ENCODE peak calls at places on chromosomes 12 and 14, in five cellular contexts. Y is 8988T, Q is cardiac fibroblast, M is IMR-90, K is T47D. E is an unnamed sample.

GRCh38 chr14:104805326-104805678 is 4.4 kb downstream of the ZBTB42 start:
- DNase-seq in Q (peak), Y (no peak), K (peak), M (peak), E (no peak)

GRCh38 chr12:64147860-64148259 is 74.2 kb downstream of the KICS2 start:
- DNase-seq in Y (no peak), K (no peak), M (no peak), Q (no peak), E (no peak)

GRCh38 chr12:94563261-94563660 is 87.1 kb downstream of the TMCC3 start:
- DNase-seq in M (no peak), Q (no peak), Y (no peak), K (no peak), E (no peak)

GRCh38 chr12:117152793-117153775 is 37.2 kb downstream of the FBXO21 start:
- DNase-seq in Q (no peak), K (no peak), Y (no peak), M (no peak), E (no peak)

GRCh38 chr12:113766133-113766879 is 199.8 kb downstream of the RBM19 start:
- DNase-seq in M (no peak), Y (no peak), Q (no peak), K (no peak), E (no peak)

GRCh38 chr14:104333903-104334811 is 195.8 kb downstream of the KIF26A start:
- DNase-seq in M (no peak), K (no peak), Y (no peak), Q (no peak), E (no peak)

GRCh38 chr12:132327351-132328171 is 1.8 kb downstream of the GALNT9 start:
- DNase-seq in Y (peak), Q (peak), K (peak), M (peak), E (peak)

GRCh38 chr12:92861381-92861780 is 67.7 kb downstream of the EEA1 start:
- DNase-seq in Y (no peak), Q (no peak), M (peak), K (no peak), E (no peak)

GRCh38 chr12:111448266-111448830 is 42.6 kb downstream of the SH2B3 start:
- DNase-seq in K (no peak), Y (no peak), Q (no peak), M (no peak), E (no peak)

GRCh38 chr12:45587877-45588530 is 141.5 kb upstream of the ARID2 start:
- DNase-seq in K (peak), Y (no peak), M (no peak), Q (peak), E (no peak)

GRCh38 chr12:6830286-6830892 is 2.2 kb downstream of the P3H3 start:
- DNase-seq in K (no peak), M (no peak), Q (no peak), Y (no peak), E (no peak)

GRCh38 chr12:124496584-124496983 is 70.8 kb downstream of the NCOR2 start:
- DNase-seq in K (peak), Q (no peak), Y (peak), M (peak), E (no peak)

GRCh38 chr14:104582005-104582404 is 2.4 kb downstream of the C14orf180 start:
- DNase-seq in Y (no peak), Q (peak), K (no peak), M (no peak), E (no peak)

E was measured in frontal cortex.